ENCODE peak calls at places on chromosomes 6 and 20, in four cellular contexts. One of them, this sample, is unnamed.

GRCh38 chr6:71248306-71248705 is 40.3 kb upstream of the OGFRL1 start:
- DNase-seq in epithelial cell of proximal tubule: peak
- DNase-seq in GM20000: no peak
- DNase-seq in fibroblast of mammary gland: peak
- DNase-seq in this sample: peak

GRCh38 chr6:81487489-81487888 is 265.0 kb downstream of the TENT5A start:
- DNase-seq in GM20000: no peak
- DNase-seq in epithelial cell of proximal tubule: no peak
- DNase-seq in fibroblast of mammary gland: peak
- DNase-seq in this sample: no peak

GRCh38 chr6:136103101-136103688 is 146.9 kb downstream of the MTFR2 start:
- DNase-seq in fibroblast of mammary gland: peak
- DNase-seq in epithelial cell of proximal tubule: no peak
- DNase-seq in GM20000: no peak
- DNase-seq in this sample: no peak

GRCh38 chr20:39289831-39290230 is 327.7 kb downstream of the DHX35 start:
- DNase-seq in GM20000: no peak
- DNase-seq in epithelial cell of proximal tubule: no peak
- DNase-seq in fibroblast of mammary gland: no peak
- DNase-seq in this sample: no peak

GRCh38 chr6:52840763-52841585 is at the start of gene GSTA5:
- DNase-seq in GM20000: no peak
- DNase-seq in epithelial cell of proximal tubule: peak
- DNase-seq in fibroblast of mammary gland: no peak
- DNase-seq in this sample: no peak

GRCh38 chr20:26276811-26277210 is 580.2 kb upstream of the ZNF337 start:
- DNase-seq in fibroblast of mammary gland: no peak
- DNase-seq in epithelial cell of proximal tubule: no peak
- DNase-seq in GM20000: no peak
- DNase-seq in this sample: no peak

GRCh38 chr6:100538086-100538485 is 73.4 kb upstream of the SIM1 start:
- DNase-seq in epithelial cell of proximal tubule: peak
- DNase-seq in GM20000: no peak
- DNase-seq in fibroblast of mammary gland: peak
- DNase-seq in this sample: no peak

GRCh38 chr20:36035720-36036119 is 67.3 kb downstream of the CNBD2 start:
- DNase-seq in GM20000: no peak
- DNase-seq in epithelial cell of proximal tubule: no peak
- DNase-seq in fibroblast of mammary gland: peak
- DNase-seq in this sample: peak

GRCh38 chr6:14542670-14543366 is 425.2 kb downstream of the CD83 start:
- DNase-seq in fibroblast of mammary gland: peak
- DNase-seq in GM20000: peak
- DNase-seq in epithelial cell of proximal tubule: peak
- DNase-seq in this sample: no peak

GRCh38 chr6:170187669-170188566 is 103.0 kb downstream of the DLL1 start:
- DNase-seq in epithelial cell of proximal tubule: no peak
- DNase-seq in GM20000: no peak
- DNase-seq in fibroblast of mammary gland: no peak
- DNase-seq in this sample: no peak

GRCh38 chr6:5937936-5938706 is 68.6 kb downstream of the NRN1 start:
- DNase-seq in GM20000: no peak
- DNase-seq in fibroblast of mammary gland: no peak
- DNase-seq in epithelial cell of proximal tubule: no peak
- DNase-seq in this sample: no peak

DNA sequence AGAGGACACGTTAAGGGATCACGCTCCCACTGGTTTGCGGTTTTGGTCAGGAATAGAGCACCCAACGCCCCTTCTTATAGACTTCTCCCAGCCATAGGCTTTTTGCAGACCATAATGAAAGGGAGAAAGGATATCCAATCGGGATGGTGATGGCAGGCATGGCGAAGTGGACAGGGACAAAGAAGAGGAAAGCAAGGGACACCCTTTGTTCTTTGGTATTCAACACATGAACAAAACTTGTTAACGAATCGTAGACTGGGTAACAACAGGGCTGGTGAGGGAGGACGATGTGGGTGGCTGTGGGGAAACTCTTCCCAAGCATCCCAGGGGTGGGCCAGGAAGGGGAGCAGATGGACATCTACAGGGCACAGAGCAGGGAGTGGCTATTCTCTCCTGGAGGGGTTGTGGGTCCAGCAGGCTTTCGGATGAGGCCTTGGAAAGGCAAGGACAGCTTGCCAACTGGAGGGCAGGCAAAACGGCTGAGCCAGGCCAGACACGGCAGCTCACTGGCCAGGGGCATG is 1.4 kb upstream of the HSP90AB1 start:
- DNase-seq in epithelial cell of proximal tubule: no peak
- DNase-seq in fibroblast of mammary gland: no peak
- DNase-seq in GM20000: no peak
- DNase-seq in this sample: no peak
- TF ChIP-seq CTCF in epithelial cell of proximal tubule: no peak
- TF ChIP-seq CTCF in fibroblast of mammary gland: no peak
- TF ChIP-seq CTCF in GM20000: no peak
- TF ChIP-seq CTCF in this sample: no peak

DNA sequence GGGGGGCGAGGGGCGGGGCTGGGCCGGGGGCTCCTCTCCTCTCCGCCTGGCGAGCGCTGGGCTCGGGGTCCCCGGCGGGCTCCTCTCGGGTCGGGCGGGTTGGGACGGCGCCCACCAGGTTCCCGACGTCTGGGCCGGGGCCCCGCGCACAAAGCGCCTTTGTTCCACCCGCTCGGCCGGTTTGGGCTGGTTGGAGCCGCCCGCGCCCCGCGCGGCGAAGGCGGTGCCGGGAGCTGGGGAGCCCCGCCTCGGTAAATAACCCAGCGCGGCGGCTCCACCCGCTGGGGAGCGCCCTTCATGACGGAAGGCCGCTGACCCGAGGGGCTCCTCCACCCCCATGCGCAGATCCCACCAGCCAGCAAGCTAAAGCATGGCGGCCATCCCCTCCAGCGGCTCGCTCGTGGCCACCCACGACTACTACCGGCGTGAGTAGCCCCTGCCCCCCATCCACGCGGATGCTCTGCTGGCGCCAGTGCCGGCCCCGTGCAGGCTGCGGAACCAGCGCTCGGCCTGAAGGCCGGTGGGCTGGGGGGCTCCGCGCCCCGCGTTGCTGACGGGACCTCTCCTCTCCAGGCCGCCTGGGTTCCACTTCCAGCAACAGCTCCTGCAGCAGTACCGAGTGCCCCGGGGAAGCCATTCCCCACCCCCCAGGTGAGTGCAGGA is 505 bp downstream of the PPDPF start:
- DNase-seq in GM20000: peak
- DNase-seq in fibroblast of mammary gland: peak
- DNase-seq in epithelial cell of proximal tubule: no peak
- DNase-seq in this sample: peak
- TF ChIP-seq CTCF in GM20000: no peak
- TF ChIP-seq CTCF in fibroblast of mammary gland: no peak
- TF ChIP-seq CTCF in epithelial cell of proximal tubule: no peak
- TF ChIP-seq CTCF in this sample: peak

DNA sequence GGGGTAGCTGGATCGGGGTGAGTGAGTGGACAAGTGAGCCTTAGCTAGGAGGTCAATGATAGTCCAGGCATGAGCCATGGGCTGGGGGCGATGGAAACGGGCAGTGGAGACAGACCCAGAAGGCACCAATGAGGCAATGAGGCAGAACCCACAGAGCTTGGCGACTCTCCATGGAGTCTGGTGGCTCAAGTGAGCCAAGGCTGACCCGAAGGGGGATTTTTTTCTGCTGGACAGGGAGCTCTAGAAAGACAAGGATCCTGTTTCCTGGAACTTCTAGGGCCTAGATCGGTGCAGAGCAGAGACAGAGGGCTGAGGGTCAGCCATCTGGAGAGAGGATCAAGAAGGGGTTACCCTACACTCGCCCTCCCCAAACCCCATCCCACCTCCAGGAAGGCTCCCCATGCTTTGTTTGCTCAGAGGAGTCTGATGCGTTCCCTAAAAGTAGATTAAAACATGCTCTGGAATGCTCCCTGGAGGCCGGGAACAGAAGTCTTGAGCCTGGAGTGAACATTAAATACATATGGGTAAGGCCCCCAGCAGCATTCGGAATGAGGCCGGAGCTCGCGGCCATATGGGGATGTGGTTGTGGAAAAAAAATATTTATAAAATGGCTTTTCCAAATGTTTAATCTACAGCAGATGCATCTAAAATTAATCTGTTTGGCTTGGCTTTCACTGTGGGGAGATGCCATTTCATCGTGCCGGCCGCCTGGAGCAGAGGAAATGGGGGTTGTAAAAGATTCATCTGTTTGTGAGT is 237.8 kb upstream of the PMEPA1 start:
- DNase-seq in epithelial cell of proximal tubule: no peak
- DNase-seq in fibroblast of mammary gland: peak
- DNase-seq in GM20000: no peak
- DNase-seq in this sample: no peak
- TF ChIP-seq CTCF in epithelial cell of proximal tubule: no peak
- TF ChIP-seq CTCF in fibroblast of mammary gland: no peak
- TF ChIP-seq CTCF in GM20000: no peak
- TF ChIP-seq CTCF in this sample: no peak

GRCh38 chr6:82878812-82879211 is 186.8 kb downstream of the UBE3D start:
- DNase-seq in epithelial cell of proximal tubule: no peak
- DNase-seq in fibroblast of mammary gland: peak
- DNase-seq in GM20000: no peak
- DNase-seq in this sample: no peak
- TF ChIP-seq CTCF in epithelial cell of proximal tubule: no peak
- TF ChIP-seq CTCF in fibroblast of mammary gland: no peak
- TF ChIP-seq CTCF in GM20000: no peak
- TF ChIP-seq CTCF in this sample: no peak